ENCODE peak calls at places on chromosome 5, in eight cellular contexts. B, J, X, Q, F, U, I and V are unnamed samples.

GRCh38 chr5:34736445-34737119 is 80.5 kb downstream of the RAI14 start:
- DNase-seq in B (no peak), J (no peak), X (no peak), Q (no peak), F (no peak), U (no peak), I (no peak), V (no peak)

GRCh38 chr5:160774646-160775313 is 77.2 kb downstream of the ATP10B start:
- DNase-seq in B (no peak), J (no peak), X (no peak), Q (no peak), F (no peak), U (no peak), I (no peak), V (peak)

GRCh38 chr5:112253478-112254250 is 165.4 kb downstream of the EPB41L4A start:
- DNase-seq in B (no peak), J (no peak), X (no peak), Q (peak), F (no peak), U (no peak), I (no peak), V (no peak)

GRCh38 chr5:159682623-159683022 is 233.7 kb upstream of the ADRA1B start:
- DNase-seq in B (no peak), J (no peak), X (no peak), Q (no peak), F (no peak), U (no peak), I (no peak), V (no peak)

GRCh38 chr5:22621084-22621483 is 232.1 kb downstream of the CDH12 start:
- DNase-seq in B (no peak), J (no peak), X (no peak), Q (no peak), F (no peak), U (no peak), I (no peak), V (no peak)

GRCh38 chr5:177309351-177310191 is 2.1 kb downstream of the MXD3 start:
- DNase-seq in B (peak), J (no peak), X (peak), Q (peak), F (peak), U (peak), I (no peak), V (no peak)

GRCh38 chr5:174306345-174307030 is 261.0 kb downstream of the NSG2 start:
- DNase-seq in B (no peak), J (no peak), X (no peak), Q (no peak), F (no peak), U (no peak), I (no peak), V (no peak)

GRCh38 chr5:172031894-172032461 is 25.5 kb upstream of the FBXW11 start:
- DNase-seq in B (no peak), J (no peak), X (no peak), Q (no peak), F (peak), U (no peak), I (no peak), V (no peak)

GRCh38 chr5:136810198-136810823 is 445.0 kb upstream of the TRPC7 start:
- DNase-seq in B (no peak), J (peak), X (no peak), Q (peak), F (no peak), U (no peak), I (peak), V (no peak)

GRCh38 chr5:158313027-158313738 is 454.2 kb upstream of the CLINT1 start:
- DNase-seq in B (no peak), J (no peak), X (no peak), Q (no peak), F (no peak), U (no peak), I (no peak), V (no peak)

GRCh38 chr5:123868267-123868666 is 356.3 kb downstream of the CSNK1G3 start:
- DNase-seq in B (no peak), J (no peak), X (peak), Q (no peak), F (no peak), U (no peak), I (no peak), V (no peak)

GRCh38 chr5:18736051-18736398 is 1101.8 kb downstream of the TAF11L14 start:
- DNase-seq in B (no peak), J (no peak), X (no peak), Q (no peak), F (no peak), U (no peak), I (no peak), V (no peak)

GRCh38 chr5:152072076-152072475 is 147.4 kb upstream of the GLRA1 start:
- DNase-seq in B (no peak), J (no peak), X (peak), Q (peak), F (no peak), U (no peak), I (no peak), V (no peak)

GRCh38 chr5:57780306-57780958 is 297.8 kb upstream of the ACTBL2 start:
- DNase-seq in B (no peak), J (no peak), X (no peak), Q (peak), F (peak), U (no peak), I (no peak), V (no peak)

GRCh38 chr5:85077581-85077980 is 692.9 kb upstream of the EDIL3 start:
- DNase-seq in B (no peak), J (no peak), X (no peak), Q (no peak), F (no peak), U (no peak), I (no peak), V (no peak)

GRCh38 chr5:128199104-128199503 is 115.5 kb downstream of the SLC12A2 start:
- DNase-seq in B (no peak), J (no peak), X (no peak), Q (peak), F (no peak), U (no peak), I (no peak), V (no peak)

GRCh38 chr5:124678478-124678877 is 68.0 kb downstream of the ZNF608 start:
- DNase-seq in B (no peak), J (no peak), X (no peak), Q (no peak), F (no peak), U (no peak), I (no peak), V (no peak)

GRCh38 chr5:177447066-177447610 is 524 bp downstream of the PRR7 start:
- DNase-seq in B (peak), J (no peak), X (peak), Q (peak), F (peak), U (peak), I (no peak), V (peak)

GRCh38 chr5:119795768-119796167 is 166.4 kb downstream of the FAM170A start:
- DNase-seq in B (no peak), J (no peak), X (no peak), Q (no peak), F (no peak), U (no peak), I (no peak), V (no peak)

GRCh38 chr5:95857185-95857945 is 34.8 kb upstream of the GLRX start:
- DNase-seq in B (no peak), J (no peak), X (no peak), Q (peak), F (peak), U (no peak), I (no peak), V (no peak)

GRCh38 chr5:90421136-90421535 is 11.6 kb upstream of the CETN3 start:
- DNase-seq in B (no peak), J (no peak), X (no peak), Q (peak), F (no peak), U (no peak), I (no peak), V (peak)

GRCh38 chr5:96654209-96654608 is 8.0 kb upstream of the CAST start:
- DNase-seq in B (no peak), J (no peak), X (no peak), Q (no peak), F (no peak), U (no peak), I (no peak), V (no peak)

GRCh38 chr5:146894763-146895521 is 16.4 kb upstream of the PPP2R2B start:
- DNase-seq in B (no peak), J (no peak), X (no peak), Q (no peak), F (no peak), U (no peak), I (peak), V (no peak)